ENCODE peak calls at places on chromosomes 2 and 18, in seven cellular contexts. H is OCI-LY7, K is tibial artery, R is brain microvascular endothelial cell, X is kidney epithelial cell, S is upper lobe of right lung, T is NT2/D1. G is an unnamed sample.
A peak's percentile ranks its signal among the peaks of the same experiment; 100 is the strongest.

GRCh38 chr2:72920317-72921087 is 3.2 kb downstream of the EMX1 start:
- DNase-seq in T (no peak), H (no peak), K (no peak), R (no peak), S (no peak), X (no peak), G (no peak)

GRCh38 chr2:112138143-112139032 is at the start of gene FBLN7:
- DNase-seq in T (no peak), H (no peak), K (no peak), X (no peak), R (no peak), S (peak; percentile 57), G (no peak)

GRCh38 chr2:112994648-112995047 is 10.6 kb upstream of the IL36A start:
- DNase-seq in H (no peak), K (no peak), S (no peak), R (no peak), X (no peak), T (no peak), G (no peak)

GRCh38 chr2:15829985-15830384 is 110.4 kb upstream of the MYCN start:
- DNase-seq in R (no peak), S (no peak), K (no peak), T (no peak), H (no peak), X (no peak), G (no peak)

GRCh38 chr2:153163055-153163454 is 315.5 kb downstream of the RPRM start:
- DNase-seq in S (no peak), H (peak; percentile 15), T (peak; percentile 77), R (no peak), K (no peak), X (peak; percentile 16), G (peak; percentile 14)

GRCh38 chr2:206430452-206430851 is 12.9 kb upstream of the ADAM23 start:
- DNase-seq in K (no peak), S (no peak), X (no peak), T (no peak), H (no peak), R (no peak), G (no peak)

GRCh38 chr18:48828713-48829442 is 121.9 kb downstream of the SMAD7 start:
- DNase-seq in H (no peak), R (no peak), K (peak; percentile 21), S (peak; percentile 49), T (no peak), X (no peak), G (no peak)

GRCh38 chr2:65377556-65378307 is 54.7 kb downstream of the SPRED2 start:
- DNase-seq in H (no peak), T (peak; percentile 59), R (peak; percentile 74), S (no peak), X (peak; percentile 65), K (no peak), G (peak; percentile 91)

GRCh38 chr2:226644342-226644957 is 155.2 kb downstream of the IRS1 start:
- DNase-seq in K (no peak), R (peak; percentile 88), S (no peak), H (no peak), T (no peak), X (no peak), G (no peak)

GRCh38 chr2:99940963-99941362 is 201.4 kb downstream of the AFF3 start:
- DNase-seq in S (no peak), K (no peak), R (peak; percentile 35), T (no peak), H (no peak), X (peak; percentile 28), G (no peak)

GRCh38 chr2:176297067-176297466 is 27.8 kb downstream of the MTX2 start:
- DNase-seq in R (no peak), H (no peak), T (no peak), K (no peak), S (no peak), X (no peak), G (no peak)

GRCh38 chr2:199364153-199364552 is 93.6 kb downstream of the SATB2 start:
- DNase-seq in K (no peak), S (no peak), T (no peak), R (no peak), X (no peak), H (no peak), G (no peak)

GRCh38 chr2:101418704-101419663 is 31.7 kb upstream of the CREG2 start:
- DNase-seq in H (peak; percentile 67), K (peak; percentile 63), X (no peak), S (no peak), T (peak; percentile 56), R (peak; percentile 71), G (peak; percentile 45)

GRCh38 chr2:227745594-227745993 is at the start of gene SCYGR8:
- DNase-seq in X (no peak), K (no peak), H (no peak), T (no peak), S (no peak), R (no peak), G (no peak)

GRCh38 chr2:30807249-30807648 is at the start of gene CAPN13:
- DNase-seq in H (no peak), S (no peak), X (peak; percentile 12), T (peak; percentile 46), K (no peak), R (no peak), G (peak; percentile 1)

GRCh38 chr2:65165595-65165994 is 35.7 kb upstream of the RAB1A start:
- DNase-seq in R (no peak), H (peak; percentile 47), S (no peak), K (peak; percentile 21), X (no peak), T (no peak), G (no peak)

GRCh38 chr2:164243315-164243714 is 378.0 kb downstream of the GRB14 start:
- DNase-seq in X (no peak), T (no peak), R (no peak), S (no peak), H (no peak), K (no peak), G (no peak)

GRCh38 chr18:70693196-70693595 is 404.4 kb downstream of the SOCS6 start:
- DNase-seq in S (no peak), T (no peak), R (peak; percentile 22), H (no peak), K (no peak), X (no peak), G (no peak)

GRCh38 chr2:96547203-96547641 is 10.7 kb downstream of the ARID5A start:
- DNase-seq in K (no peak), S (peak; percentile 40), H (no peak), X (no peak), R (no peak), T (no peak), G (no peak)

GRCh38 chr18:24011095-24011917 is 3.2 kb upstream of the TTC39C start:
- DNase-seq in K (no peak), T (no peak), S (no peak), R (no peak), H (peak; percentile 62), X (no peak), G (no peak)

GRCh38 chr2:109147405-109147804 is 18.4 kb downstream of the SH3RF3 start:
- DNase-seq in H (no peak), X (no peak), R (no peak), S (no peak), T (no peak), K (no peak), G (no peak)

GRCh38 chr2:26477911-26478253 is at the start of gene OTOF:
- DNase-seq in H (no peak), X (no peak), T (no peak), R (peak; percentile 37), K (peak; percentile 40), S (no peak), G (peak; percentile 49)

GRCh38 chr18:49861659-49862058 is 48.3 kb upstream of the ACAA2 start:
- DNase-seq in T (no peak), R (no peak), H (peak; percentile 8), S (no peak), X (no peak), K (no peak), G (no peak)

GRCh38 chr2:201759567-201759966 is 21.2 kb downstream of the ALS2 start:
- DNase-seq in T (no peak), H (no peak), X (no peak), R (no peak), K (no peak), S (no peak), G (no peak)
- H3K4me3 ChIP-seq in T (no peak overlapping the region), H (no peak overlapping the region), X (no peak overlapping the region), R (no peak overlapping the region), K (no peak overlapping the region), S (no peak overlapping the region), G (no peak overlapping the region)

GRCh38 chr2:218281449-218281848 is 10.9 kb downstream of the TMBIM1 start:
- DNase-seq in X (no peak), T (no peak), H (no peak), S (no peak), K (no peak), R (no peak), G (no peak)

GRCh38 chr2:218277921-218278320 is 7.6 kb downstream of the PNKD start:
- DNase-seq in T (no peak), R (no peak), X (no peak), H (no peak), K (no peak), S (no peak), G (no peak)

GRCh38 chr2:218276986-218277755 is 6.9 kb downstream of the PNKD start:
- DNase-seq in S (no peak), K (no peak), X (no peak), R (no peak), T (no peak), H (no peak), G (no peak)

GRCh38 chr2:218280260-218280870 is 10.0 kb downstream of the PNKD start:
- DNase-seq in H (no peak), R (no peak), T (no peak), X (no peak), K (no peak), S (no peak), G (no peak)

GRCh38 chr2:218278531-218279360 is 8.4 kb downstream of the PNKD start:
- DNase-seq in H (no peak), S (no peak), K (no peak), X (no peak), T (no peak), R (no peak), G (no peak)
- H3K36me3 ChIP-seq in H (peaks cover 90% of the 10 kb centered on the region), S (peaks cover 99% of the 10 kb centered on the region), K (peaks cover 82% of the 10 kb centered on the region), X (peaks cover 3% of the 10 kb centered on the region), T (peaks cover 81% of the 10 kb centered on the region), R (peaks cover 66% of the 10 kb centered on the region), G (peaks cover 44% of the 10 kb centered on the region)

GRCh38 chr2:208782097-208782496 is 375.5 kb downstream of the PTH2R start:
- DNase-seq in H (no peak), K (no peak), S (no peak), T (no peak), X (no peak), R (no peak), G (no peak)

GRCh38 chr2:208781166-208781565 is 374.6 kb downstream of the PTH2R start:
- DNase-seq in T (no peak), K (no peak), X (no peak), H (no peak), R (no peak), S (no peak), G (no peak)

GRCh38 chr2:208783184-208783583 is 376.6 kb downstream of the PTH2R start:
- DNase-seq in T (no peak), H (no peak), R (no peak), S (no peak), K (no peak), X (no peak), G (no peak)
- H3K4me3 ChIP-seq in T (no peak overlapping the region), H (no peak overlapping the region), R (no peak overlapping the region), S (no peak overlapping the region), K (no peak overlapping the region), X (no peak overlapping the region), G (no peak overlapping the region)

DNA sequence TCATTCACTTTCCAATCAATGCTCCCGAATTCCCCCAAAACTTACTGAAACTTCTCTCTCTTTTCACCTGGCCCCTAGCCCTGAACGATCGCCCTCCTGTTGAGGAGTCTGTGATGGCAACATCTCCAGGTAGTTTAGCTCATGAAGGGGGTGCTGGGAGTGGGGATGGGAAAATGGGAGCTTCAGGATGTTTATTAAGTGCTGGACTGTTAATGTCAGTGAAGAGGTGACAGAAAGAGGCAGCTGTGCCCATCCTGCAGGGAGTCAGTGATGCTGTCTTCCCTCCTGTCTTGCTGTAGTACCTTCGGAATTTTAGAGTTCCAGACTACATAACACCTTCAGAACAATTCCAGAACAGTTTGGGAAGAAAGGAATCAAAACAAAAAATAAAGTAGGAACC is 308.8 kb downstream of the ALK start:
- DNase-seq in X (no peak), T (no peak), K (no peak), R (no peak), H (no peak), S (no peak), G (no peak)
- H3K36me3 ChIP-seq in X (no peaks in the 10 kb centered on the region), T (no peaks in the 10 kb centered on the region), K (no peaks in the 10 kb centered on the region), R (no peaks in the 10 kb centered on the region), H (no peaks in the 10 kb centered on the region), S (no peaks in the 10 kb centered on the region), G (no peaks in the 10 kb centered on the region)